ENCODE peak calls at places on chromosomes 7 and 10, in six cellular contexts. One of them, this sample, is unnamed.

GRCh38 chr10:90179696-90180407 is 478.5 kb downstream of the KIF20B start:
- DNase-seq in A549: peak
- DNase-seq in esophagus muscularis mucosa: no peak
- DNase-seq in stomach: no peak
- DNase-seq in SK-N-SH: no peak
- DNase-seq in sigmoid colon: no peak
- DNase-seq in this sample: no peak

GRCh38 chr7:390761-391410 is 100.9 kb downstream of the FOXL3 start:
- DNase-seq in sigmoid colon: no peak
- DNase-seq in SK-N-SH: peak
- DNase-seq in A549: no peak
- DNase-seq in stomach: peak
- DNase-seq in esophagus muscularis mucosa: no peak
- DNase-seq in this sample: no peak

GRCh38 chr10:62050941-62051433 is 149.5 kb downstream of the ARID5B start:
- DNase-seq in SK-N-SH: no peak
- DNase-seq in sigmoid colon: no peak
- DNase-seq in A549: peak
- DNase-seq in esophagus muscularis mucosa: no peak
- DNase-seq in stomach: peak
- DNase-seq in this sample: peak

GRCh38 chr7:67723591-67723990 is 727.0 kb downstream of the TYW1 start:
- DNase-seq in sigmoid colon: no peak
- DNase-seq in A549: no peak
- DNase-seq in stomach: no peak
- DNase-seq in SK-N-SH: no peak
- DNase-seq in esophagus muscularis mucosa: no peak
- DNase-seq in this sample: no peak

GRCh38 chr7:33143996-33144718 is 14.8 kb downstream of the BBS9 start:
- DNase-seq in A549: no peak
- DNase-seq in sigmoid colon: no peak
- DNase-seq in SK-N-SH: no peak
- DNase-seq in esophagus muscularis mucosa: no peak
- DNase-seq in stomach: no peak
- DNase-seq in this sample: no peak

GRCh38 chr7:45920543-45921380 is at the start of gene IGFBP3:
- DNase-seq in sigmoid colon: no peak
- DNase-seq in stomach: no peak
- DNase-seq in SK-N-SH: peak
- DNase-seq in esophagus muscularis mucosa: peak
- DNase-seq in A549: peak
- DNase-seq in this sample: peak

GRCh38 chr10:50224330-50224952 is 26.9 kb downstream of the ASAH2 start:
- DNase-seq in SK-N-SH: peak
- DNase-seq in sigmoid colon: no peak
- DNase-seq in esophagus muscularis mucosa: no peak
- DNase-seq in A549: peak
- DNase-seq in stomach: peak
- DNase-seq in this sample: no peak

GRCh38 chr10:26737730-26738129 is 40.2 kb downstream of the PDSS1 start:
- DNase-seq in A549: no peak
- DNase-seq in sigmoid colon: no peak
- DNase-seq in esophagus muscularis mucosa: no peak
- DNase-seq in stomach: no peak
- DNase-seq in SK-N-SH: no peak
- DNase-seq in this sample: no peak

GRCh38 chr10:21203473-21204107 is 306.5 kb upstream of the NEBL start:
- DNase-seq in esophagus muscularis mucosa: no peak
- DNase-seq in stomach: no peak
- DNase-seq in SK-N-SH: no peak
- DNase-seq in sigmoid colon: no peak
- DNase-seq in A549: no peak
- DNase-seq in this sample: no peak

GRCh38 chr7:156461881-156462665 is 178.5 kb upstream of the RNF32 start:
- DNase-seq in stomach: peak
- DNase-seq in A549: no peak
- DNase-seq in esophagus muscularis mucosa: no peak
- DNase-seq in SK-N-SH: no peak
- DNase-seq in sigmoid colon: no peak
- DNase-seq in this sample: no peak

GRCh38 chr10:72158174-72158573 is 57.6 kb upstream of the ANAPC16 start:
- DNase-seq in A549: no peak
- DNase-seq in stomach: no peak
- DNase-seq in esophagus muscularis mucosa: no peak
- DNase-seq in SK-N-SH: no peak
- DNase-seq in sigmoid colon: no peak
- DNase-seq in this sample: no peak

GRCh38 chr10:131531265-131532190 is 220.0 kb upstream of the TCERG1L start:
- DNase-seq in stomach: no peak
- DNase-seq in esophagus muscularis mucosa: no peak
- DNase-seq in sigmoid colon: no peak
- DNase-seq in A549: no peak
- DNase-seq in SK-N-SH: no peak
- DNase-seq in this sample: no peak

GRCh38 chr10:111933937-111934336 is 249.6 kb downstream of the GPAM start:
- DNase-seq in sigmoid colon: no peak
- DNase-seq in esophagus muscularis mucosa: no peak
- DNase-seq in A549: no peak
- DNase-seq in stomach: no peak
- DNase-seq in SK-N-SH: no peak
- DNase-seq in this sample: no peak

GRCh38 chr7:42702647-42703046 is 209.2 kb downstream of the C7orf25 start:
- DNase-seq in stomach: no peak
- DNase-seq in SK-N-SH: no peak
- DNase-seq in esophagus muscularis mucosa: peak
- DNase-seq in A549: no peak
- DNase-seq in sigmoid colon: no peak
- DNase-seq in this sample: no peak

GRCh38 chr7:26507375-26508068 is 215.9 kb downstream of the SNX10 start:
- DNase-seq in stomach: no peak
- DNase-seq in sigmoid colon: no peak
- DNase-seq in SK-N-SH: peak
- DNase-seq in esophagus muscularis mucosa: no peak
- DNase-seq in A549: no peak
- DNase-seq in this sample: no peak

GRCh38 chr7:21086688-21087087 is 300.0 kb upstream of the SP8 start:
- DNase-seq in stomach: peak
- DNase-seq in sigmoid colon: no peak
- DNase-seq in esophagus muscularis mucosa: no peak
- DNase-seq in SK-N-SH: no peak
- DNase-seq in A549: no peak
- DNase-seq in this sample: no peak

GRCh38 chr10:76998451-76998850 is 639.2 kb downstream of the KCNMA1 start:
- DNase-seq in sigmoid colon: no peak
- DNase-seq in SK-N-SH: no peak
- DNase-seq in stomach: no peak
- DNase-seq in A549: no peak
- DNase-seq in esophagus muscularis mucosa: no peak
- DNase-seq in this sample: no peak

GRCh38 chr10:124149681-124150080 is 56.3 kb upstream of the CHST15 start:
- DNase-seq in sigmoid colon: peak
- DNase-seq in esophagus muscularis mucosa: no peak
- DNase-seq in A549: no peak
- DNase-seq in SK-N-SH: peak
- DNase-seq in stomach: no peak
- DNase-seq in this sample: no peak

GRCh38 chr10:78029294-78030226 is at the start of gene POLR3A:
- DNase-seq in stomach: peak
- DNase-seq in sigmoid colon: peak
- DNase-seq in A549: peak
- DNase-seq in SK-N-SH: peak
- DNase-seq in esophagus muscularis mucosa: peak
- DNase-seq in this sample: peak
- TF ChIP-seq EP300 in stomach: no peak
- TF ChIP-seq EP300 in sigmoid colon: no peak
- TF ChIP-seq EP300 in A549: no peak
- TF ChIP-seq EP300 in SK-N-SH: no peak
- TF ChIP-seq EP300 in esophagus muscularis mucosa: no peak
- TF ChIP-seq EP300 in this sample: peak

GRCh38 chr7:108528183-108528712 is 2.3 kb upstream of the PNPLA8 start:
- DNase-seq in stomach: no peak
- DNase-seq in sigmoid colon: no peak
- DNase-seq in SK-N-SH: no peak
- DNase-seq in A549: no peak
- DNase-seq in esophagus muscularis mucosa: no peak
- DNase-seq in this sample: no peak
- TF ChIP-seq EP300 in stomach: no peak
- TF ChIP-seq EP300 in sigmoid colon: no peak
- TF ChIP-seq EP300 in SK-N-SH: no peak
- TF ChIP-seq EP300 in A549: no peak
- TF ChIP-seq EP300 in esophagus muscularis mucosa: no peak
- TF ChIP-seq EP300 in this sample: no peak

DNA sequence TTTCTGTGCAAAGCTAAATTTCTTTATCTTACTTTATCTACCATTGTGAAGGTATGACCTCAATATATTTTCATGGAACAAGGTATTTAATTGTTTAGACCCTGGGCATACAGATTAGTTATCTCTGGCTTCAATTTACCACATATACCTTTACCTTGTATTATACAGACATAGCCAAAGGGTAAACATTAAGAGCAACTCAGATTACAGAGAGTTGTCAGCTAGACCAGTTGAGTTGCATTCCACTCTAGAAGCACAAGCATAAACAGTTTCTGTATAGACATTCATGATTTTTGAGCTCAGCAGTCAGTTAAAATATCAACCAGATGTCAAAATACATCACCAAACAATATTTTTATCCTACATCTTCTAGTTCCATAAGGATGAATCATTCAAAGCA is 857.3 kb upstream of the ZWINT start:
- DNase-seq in sigmoid colon: no peak
- DNase-seq in A549: no peak
- DNase-seq in esophagus muscularis mucosa: no peak
- DNase-seq in SK-N-SH: no peak
- DNase-seq in stomach: no peak
- DNase-seq in this sample: no peak
- TF ChIP-seq EP300 in sigmoid colon: no peak
- TF ChIP-seq EP300 in A549: no peak
- TF ChIP-seq EP300 in esophagus muscularis mucosa: no peak
- TF ChIP-seq EP300 in SK-N-SH: no peak
- TF ChIP-seq EP300 in stomach: no peak
- TF ChIP-seq EP300 in this sample: no peak

GRCh38 chr10:95741807-95742528 is 14.0 kb upstream of the ENTPD1 start:
- DNase-seq in SK-N-SH: no peak
- DNase-seq in esophagus muscularis mucosa: no peak
- DNase-seq in sigmoid colon: no peak
- DNase-seq in stomach: no peak
- DNase-seq in A549: no peak
- DNase-seq in this sample: no peak
- TF ChIP-seq EP300 in SK-N-SH: no peak
- TF ChIP-seq EP300 in esophagus muscularis mucosa: no peak
- TF ChIP-seq EP300 in sigmoid colon: no peak
- TF ChIP-seq EP300 in stomach: no peak
- TF ChIP-seq EP300 in A549: no peak
- TF ChIP-seq EP300 in this sample: no peak

DNA sequence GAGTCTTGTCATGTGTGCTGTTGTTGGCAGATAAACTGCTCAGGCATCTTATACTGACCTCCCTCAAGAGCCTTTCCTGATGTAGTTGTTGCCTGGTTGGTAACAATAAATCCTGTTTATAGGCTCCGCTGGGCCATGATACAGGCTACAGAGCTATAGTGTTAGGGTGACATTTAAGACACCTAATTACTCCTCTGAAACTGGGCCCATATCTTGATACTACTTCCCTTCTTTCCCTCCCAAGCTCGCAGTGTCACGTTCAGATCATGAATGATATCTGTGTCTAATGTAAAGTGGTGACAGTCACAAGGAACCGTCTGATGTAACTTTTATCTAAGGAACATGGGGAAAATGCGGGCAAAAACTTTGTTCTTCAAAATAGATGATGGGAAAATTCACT is 35.4 kb downstream of the CROT start:
- DNase-seq in sigmoid colon: no peak
- DNase-seq in stomach: no peak
- DNase-seq in SK-N-SH: no peak
- DNase-seq in esophagus muscularis mucosa: no peak
- DNase-seq in A549: no peak
- DNase-seq in this sample: no peak
- TF ChIP-seq EP300 in sigmoid colon: no peak
- TF ChIP-seq EP300 in stomach: no peak
- TF ChIP-seq EP300 in SK-N-SH: no peak
- TF ChIP-seq EP300 in esophagus muscularis mucosa: no peak
- TF ChIP-seq EP300 in A549: no peak
- TF ChIP-seq EP300 in this sample: no peak

DNA sequence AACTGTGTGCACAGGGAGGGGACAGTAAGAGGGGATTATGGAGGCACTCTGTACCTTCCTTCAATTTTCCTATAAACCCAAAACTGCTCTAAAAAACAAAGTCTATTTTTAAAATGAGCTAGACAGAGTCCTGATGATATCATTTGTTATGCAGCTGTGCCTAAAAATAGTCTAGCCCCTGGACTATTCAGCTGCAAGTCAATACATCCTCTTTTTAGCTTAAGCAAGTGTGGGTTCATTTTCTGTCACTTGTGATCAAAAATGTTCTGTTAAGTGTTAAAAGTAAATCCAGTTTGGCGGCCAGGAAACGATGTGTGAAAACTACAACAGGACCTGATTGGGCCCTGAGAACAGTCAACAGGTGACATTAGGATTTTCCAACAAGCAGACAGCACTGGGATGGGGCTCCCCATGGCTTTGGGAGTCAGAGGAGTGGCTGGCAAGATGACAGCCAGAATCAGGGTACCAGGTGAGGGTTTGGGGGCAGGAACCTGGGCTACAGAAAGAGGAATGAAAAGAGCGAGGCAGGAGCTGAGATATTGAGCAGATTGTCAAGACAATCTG is 33.9 kb downstream of the FAM107B start:
- DNase-seq in stomach: no peak
- DNase-seq in SK-N-SH: no peak
- DNase-seq in A549: no peak
- DNase-seq in esophagus muscularis mucosa: no peak
- DNase-seq in sigmoid colon: no peak
- DNase-seq in this sample: no peak
- TF ChIP-seq EP300 in stomach: no peak
- TF ChIP-seq EP300 in SK-N-SH: no peak
- TF ChIP-seq EP300 in A549: no peak
- TF ChIP-seq EP300 in esophagus muscularis mucosa: no peak
- TF ChIP-seq EP300 in sigmoid colon: no peak
- TF ChIP-seq EP300 in this sample: no peak

GRCh38 chr7:123557016-123557630 is 495 bp downstream of the NDUFA5 start:
- DNase-seq in sigmoid colon: no peak
- DNase-seq in SK-N-SH: no peak
- DNase-seq in A549: no peak
- DNase-seq in esophagus muscularis mucosa: no peak
- DNase-seq in stomach: no peak
- DNase-seq in this sample: no peak
- TF ChIP-seq EP300 in sigmoid colon: no peak
- TF ChIP-seq EP300 in SK-N-SH: no peak
- TF ChIP-seq EP300 in A549: no peak
- TF ChIP-seq EP300 in esophagus muscularis mucosa: no peak
- TF ChIP-seq EP300 in stomach: no peak
- TF ChIP-seq EP300 in this sample: no peak